ENCODE peak calls at places on chromosomes 11 and 22, in nine cellular contexts. O is left cardiac atrium; V is activated T-cell treated with anti-CD3 and anti-CD28 coated beads for 48 hours; G is B cell; L is lower lobe of right lung; F is naive thymus-derived CD4-positive, alpha-beta T cell; E is stimulated activated naive CD4-positive, alpha-beta T cell treated with Interleukin-2 at 50 U/mL for 16 hours; H is activated CD8-positive, alpha-beta memory T cell treated with anti-CD3 and anti-CD28 coated beads, Interleukin-2, amount 10 ng/mL, durations not matched to agents 7 days and 5 days; T is memory B cell. M is an unnamed sample.

GRCh38 chr11:11588243-11588642 is 33.6 kb downstream of the GALNT18 start:
- DNase-seq in H (no peak), G (no peak), L (no peak), V (no peak), T (no peak), F (no peak), E (no peak), O (no peak), M (no peak)

GRCh38 chr11:110858556-110858921 is 146.3 kb upstream of the ARHGAP20 start:
- DNase-seq in G (no peak), V (no peak), T (no peak), O (peak; percentile 37), H (no peak), L (no peak), E (no peak), F (no peak), M (no peak)

GRCh38 chr22:43829904-43830851 is 18.1 kb upstream of the EFCAB6 start:
- DNase-seq in O (peak; percentile 88), F (no peak), E (no peak), T (no peak), H (no peak), G (no peak), L (peak; percentile 56), V (no peak), M (no peak)

GRCh38 chr11:134331565-134332188 is at the start of gene GLB1L2:
- DNase-seq in G (peak; percentile 96), F (peak; percentile 79), E (peak; percentile 78), H (peak; percentile 75), L (peak; percentile 79), O (peak; percentile 76), T (peak; percentile 43), V (peak; percentile 77), M (peak; percentile 75)

GRCh38 chr22:37708580-37709444 is 12.0 kb downstream of the TRIOBP start:
- DNase-seq in G (no peak), L (peak; percentile 58), H (no peak), V (no peak), E (no peak), F (no peak), T (no peak), O (no peak), M (no peak)

GRCh38 chr22:39731881-39732555 is 161.5 kb downstream of the CACNA1I start:
- DNase-seq in V (no peak), E (no peak), H (peak; percentile 21), G (no peak), F (no peak), L (no peak), O (no peak), T (no peak), M (no peak)

GRCh38 chr22:41841085-41841712 is 8.3 kb downstream of the SREBF2 start:
- DNase-seq in V (no peak), L (no peak), T (no peak), G (no peak), H (no peak), F (no peak), E (no peak), O (no peak), M (no peak)

GRCh38 chr11:96241351-96241841 is 101.6 kb downstream of the MAML2 start:
- DNase-seq in L (no peak), F (no peak), V (no peak), T (no peak), H (no peak), G (no peak), E (no peak), O (no peak), M (no peak)

GRCh38 chr11:105155679-105156078 is 16.1 kb upstream of the CARD18 start:
- DNase-seq in O (no peak), T (no peak), E (no peak), F (no peak), G (no peak), L (no peak), V (no peak), H (no peak), M (no peak)

GRCh38 chr11:8732748-8733241 is 50.2 kb downstream of the RPL27A start:
- DNase-seq in L (no peak), O (peak; percentile 82), G (no peak), V (no peak), T (no peak), H (no peak), F (no peak), E (no peak), M (no peak)

GRCh38 chr11:104033134-104033533 is 3.3 kb upstream of the DDI1 start:
- DNase-seq in T (no peak), V (no peak), F (no peak), O (peak; percentile 25), H (no peak), E (no peak), L (no peak), G (no peak), M (no peak)

M was measured in CD4-positive, CD25-positive, alpha-beta regulatory T cell.